ENCODE peak calls at places on chromosomes 7 and 10, in six cellular contexts. H, J, P, Y, K and U are unnamed samples.

GRCh38 chr10:112215342-112215774 is 31.8 kb upstream of the GPAM start:
- DNase-seq in K (no peak), P (no peak), J (peak; percentile 24), Y (no peak), H (no peak), U (no peak)

GRCh38 chr7:120825576-120825975 is 32.4 kb downstream of the TSPAN12 start:
- DNase-seq in K (no peak), P (no peak), Y (no peak), J (peak; percentile 36), H (no peak), U (no peak)

GRCh38 chr7:140639366-140640053 is 1.1 kb downstream of the DENND2A start:
- DNase-seq in K (no peak), H (no peak), Y (peak; percentile 65), P (no peak), J (peak; percentile 90), U (no peak)

GRCh38 chr10:64873959-64874358 is 1352.8 kb downstream of the REEP3 start:
- DNase-seq in P (no peak), J (no peak), K (no peak), Y (no peak), H (no peak), U (peak; percentile 25)

GRCh38 chr10:12937527-12937926 is 64.0 kb downstream of the CCDC3 start:
- DNase-seq in Y (no peak), J (no peak), P (no peak), H (no peak), K (no peak), U (no peak)

GRCh38 chr7:75968561-75969001 is 25.8 kb downstream of the TMEM120A start:
- DNase-seq in H (no peak), J (no peak), P (no peak), Y (peak; percentile 56), K (no peak), U (no peak)

GRCh38 chr7:149624006-149624405 is 126.4 kb upstream of the ZNF746 start:
- DNase-seq in Y (peak; percentile 60), H (no peak), K (peak; percentile 78), P (no peak), J (peak; percentile 11), U (peak; percentile 38)

GRCh38 chr7:142089035-142089434 is 22.5 kb upstream of the MGAM2 start:
- DNase-seq in J (no peak), P (no peak), K (no peak), H (no peak), Y (no peak), U (no peak)

GRCh38 chr10:49615213-49615612 is 1.4 kb downstream of the CHAT start:
- DNase-seq in Y (peak; percentile 13), J (no peak), K (no peak), P (no peak), H (no peak), U (no peak)

GRCh38 chr10:28375399-28376354 is 72.8 kb upstream of the MPP7 start:
- DNase-seq in Y (no peak), K (no peak), J (peak; percentile 74), P (no peak), H (no peak), U (no peak)